ENCODE peak calls at places on chromosome 13, in nine cellular contexts. H, S, Q, C, N, V, W, U and Z are unnamed samples.

GRCh38 chr13:48975101-48975925 is at the start of gene FNDC3A:
- DNase-seq in H (peak), S (peak), Q (peak), C (peak), N (peak), V (peak), W (peak), U (peak), Z (peak)

GRCh38 chr13:41823486-41823885 is 137.4 kb downstream of the VWA8 start:
- DNase-seq in H (no peak), S (no peak), Q (no peak), C (no peak), N (no peak), V (no peak), W (no peak), U (no peak), Z (no peak)

GRCh38 chr13:44857061-44857460 is 132.2 kb downstream of the NUFIP1 start:
- DNase-seq in H (no peak), S (no peak), Q (no peak), C (no peak), N (no peak), V (no peak), W (no peak), U (no peak), Z (no peak)

GRCh38 chr13:95710313-95710712 is 33.4 kb downstream of the DNAJC3 start:
- DNase-seq in H (no peak), S (no peak), Q (no peak), C (no peak), N (no peak), V (no peak), W (no peak), U (peak), Z (no peak)

GRCh38 chr13:79802389-79803140 is 321.6 kb downstream of the NDFIP2 start:
- DNase-seq in H (no peak), S (no peak), Q (no peak), C (no peak), N (no peak), V (no peak), W (no peak), U (no peak), Z (no peak)

GRCh38 chr13:32409561-32410440 is 18.1 kb downstream of the N4BP2L1 start:
- DNase-seq in H (no peak), S (no peak), Q (no peak), C (peak), N (peak), V (peak), W (no peak), U (peak), Z (no peak)

GRCh38 chr13:108980237-108980636 is 350.8 kb downstream of the MYO16 start:
- DNase-seq in H (no peak), S (no peak), Q (no peak), C (no peak), N (no peak), V (no peak), W (no peak), U (no peak), Z (no peak)

GRCh38 chr13:70568571-70568970 is 460.3 kb upstream of the KLHL1 start:
- DNase-seq in H (no peak), S (peak), Q (no peak), C (no peak), N (no peak), V (no peak), W (no peak), U (peak), Z (no peak)

GRCh38 chr13:37138169-37138568 is 32.7 kb upstream of the CSNK1A1L start:
- DNase-seq in H (no peak), S (no peak), Q (no peak), C (no peak), N (no peak), V (no peak), W (no peak), U (no peak), Z (no peak)

GRCh38 chr13:32267836-32268439 is 47.2 kb downstream of the ZAR1L start:
- DNase-seq in H (no peak), S (no peak), Q (peak), C (no peak), N (no peak), V (no peak), W (peak), U (no peak), Z (peak)

GRCh38 chr13:95471960-95472359 is 80.6 kb upstream of the CLDN10 start:
- DNase-seq in H (no peak), S (no peak), Q (no peak), C (no peak), N (no peak), V (no peak), W (no peak), U (no peak), Z (no peak)

GRCh38 chr13:19601749-19602725 is 31.4 kb upstream of the MPHOSPH8 start:
- DNase-seq in H (no peak), S (peak), Q (no peak), C (no peak), N (peak), V (no peak), W (no peak), U (peak), Z (peak)

GRCh38 chr13:36673352-36673751 is 468 bp upstream of the SERTM1 start:
- DNase-seq in H (no peak), S (no peak), Q (no peak), C (no peak), N (no peak), V (no peak), W (no peak), U (no peak), Z (no peak)

GRCh38 chr13:37143901-37144300 is 38.4 kb upstream of the CSNK1A1L start:
- DNase-seq in H (no peak), S (no peak), Q (no peak), C (no peak), N (no peak), V (no peak), W (no peak), U (peak), Z (no peak)

GRCh38 chr13:108835082-108835481 is 205.7 kb downstream of the MYO16 start:
- DNase-seq in H (no peak), S (no peak), Q (no peak), C (no peak), N (no peak), V (no peak), W (no peak), U (no peak), Z (no peak)

GRCh38 chr13:30850204-30850866 is 55.7 kb upstream of the MEDAG start:
- DNase-seq in H (no peak), S (no peak), Q (no peak), C (no peak), N (no peak), V (no peak), W (no peak), U (no peak), Z (no peak)

GRCh38 chr13:29920018-29920643 is 69.7 kb upstream of the UBL3 start:
- DNase-seq in H (no peak), S (no peak), Q (no peak), C (no peak), N (no peak), V (no peak), W (no peak), U (no peak), Z (no peak)

GRCh38 chr13:60329221-60329983 is 67.6 kb upstream of the TDRD3 start:
- DNase-seq in H (peak), S (no peak), Q (no peak), C (no peak), N (no peak), V (no peak), W (peak), U (peak), Z (no peak)

GRCh38 chr13:32175943-32176342 is 139.2 kb downstream of the ZAR1L start:
- DNase-seq in H (no peak), S (no peak), Q (no peak), C (no peak), N (no peak), V (no peak), W (no peak), U (no peak), Z (no peak)

GRCh38 chr13:79830426-79830825 is 349.5 kb downstream of the NDFIP2 start:
- DNase-seq in H (no peak), S (no peak), Q (no peak), C (no peak), N (no peak), V (no peak), W (no peak), U (no peak), Z (no peak)

GRCh38 chr13:38814331-38814730 is 127.5 kb downstream of the FREM2 start:
- DNase-seq in H (no peak), S (no peak), Q (no peak), C (no peak), N (no peak), V (no peak), W (no peak), U (no peak), Z (no peak)

GRCh38 chr13:26498524-26499208 is 58.8 kb upstream of the WASF3 start:
- DNase-seq in H (no peak), S (no peak), Q (no peak), C (no peak), N (no peak), V (no peak), W (no peak), U (peak), Z (no peak)

GRCh38 chr13:26500618-26501320 is 56.7 kb upstream of the WASF3 start:
- DNase-seq in H (no peak), S (no peak), Q (no peak), C (no peak), N (no peak), V (no peak), W (peak), U (no peak), Z (no peak)

GRCh38 chr13:26499209-26499601 is 58.3 kb upstream of the WASF3 start:
- DNase-seq in H (no peak), S (no peak), Q (no peak), C (no peak), N (no peak), V (no peak), W (no peak), U (no peak), Z (no peak)

GRCh38 chr13:26503826-26504594 is 53.5 kb upstream of the WASF3 start:
- DNase-seq in H (no peak), S (no peak), Q (no peak), C (no peak), N (no peak), V (no peak), W (no peak), U (no peak), Z (no peak)

GRCh38 chr13:26502826-26503225 is 54.7 kb upstream of the WASF3 start:
- DNase-seq in H (no peak), S (no peak), Q (no peak), C (peak), N (no peak), V (no peak), W (no peak), U (peak), Z (no peak)
- TF ChIP-seq CTCF in H (no peak), S (no peak), Q (no peak), C (no peak), N (peak), V (no peak), W (no peak), U (peak), Z (no peak)

GRCh38 chr13:110371550-110372465 is 64.7 kb downstream of the COL4A2 start:
- DNase-seq in H (no peak), S (no peak), Q (no peak), C (no peak), N (no peak), V (no peak), W (no peak), U (peak), Z (no peak)
- H3K27ac ChIP-seq in H (no peak), S (peak), Q (no peak), C (peak), N (peak), V (peak), W (no peak), U (no peak), Z (no peak)

DNA sequence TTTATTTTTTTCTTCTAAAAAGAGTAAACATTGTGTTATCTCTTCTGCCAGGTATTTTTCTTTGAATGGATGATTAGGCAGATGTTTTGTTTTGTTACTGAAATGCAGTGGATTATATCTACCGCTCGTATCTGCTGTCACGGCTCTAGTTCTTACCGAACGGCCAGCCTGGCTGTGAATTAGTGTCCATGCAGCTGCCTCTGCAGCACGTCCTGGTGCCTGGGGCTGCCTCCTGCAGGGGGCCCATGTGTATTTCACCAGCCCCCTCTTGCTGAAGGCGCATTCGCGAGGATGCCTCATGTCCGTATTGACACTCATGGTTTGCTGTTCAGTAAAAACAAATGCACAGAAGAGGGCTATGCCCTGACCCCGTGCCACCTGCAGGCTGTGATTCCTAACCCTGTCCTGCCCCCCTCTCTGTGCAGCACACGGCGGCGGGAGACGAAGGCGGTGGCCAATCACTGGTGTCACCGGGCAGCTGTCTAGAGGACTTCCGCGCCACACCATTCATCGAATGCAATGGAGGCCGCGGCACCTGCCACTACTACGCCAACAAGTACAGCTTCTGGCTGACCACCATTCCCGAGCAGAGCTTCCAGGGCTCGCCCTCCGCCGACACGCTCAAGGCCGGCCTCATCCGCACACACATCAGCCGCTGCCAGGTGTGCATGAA is 49.9 kb downstream of the RAB20 start:
- DNase-seq in H (no peak), S (no peak), Q (no peak), C (no peak), N (no peak), V (peak), W (no peak), U (no peak), Z (no peak)
- TF ChIP-seq CTCF in H (no peak), S (no peak), Q (no peak), C (no peak), N (no peak), V (no peak), W (no peak), U (no peak), Z (no peak)

GRCh38 chr13:52160053-52160452 is 656 bp upstream of the NEK3 start:
- DNase-seq in H (no peak), S (no peak), Q (no peak), C (no peak), N (no peak), V (no peak), W (no peak), U (no peak), Z (no peak)
- H3K27ac ChIP-seq in H (no peak), S (no peak), Q (no peak), C (no peak), N (peak), V (peak), W (no peak), U (no peak), Z (no peak)

GRCh38 chr13:61884830-61885229 is 469.2 kb upstream of the PCDH20 start:
- DNase-seq in H (no peak), S (no peak), Q (no peak), C (no peak), N (no peak), V (no peak), W (no peak), U (no peak), Z (no peak)

GRCh38 chr13:61874970-61875579 is 459.4 kb upstream of the PCDH20 start:
- DNase-seq in H (no peak), S (no peak), Q (no peak), C (no peak), N (no peak), V (no peak), W (no peak), U (no peak), Z (no peak)

GRCh38 chr13:61880576-61881283 is 465.1 kb upstream of the PCDH20 start:
- DNase-seq in H (no peak), S (no peak), Q (no peak), C (no peak), N (no peak), V (no peak), W (peak), U (peak), Z (no peak)
- TF ChIP-seq CTCF in H (peak), S (peak), Q (no peak), C (no peak), N (peak), V (no peak), W (peak), U (peak), Z (no peak)

DNA sequence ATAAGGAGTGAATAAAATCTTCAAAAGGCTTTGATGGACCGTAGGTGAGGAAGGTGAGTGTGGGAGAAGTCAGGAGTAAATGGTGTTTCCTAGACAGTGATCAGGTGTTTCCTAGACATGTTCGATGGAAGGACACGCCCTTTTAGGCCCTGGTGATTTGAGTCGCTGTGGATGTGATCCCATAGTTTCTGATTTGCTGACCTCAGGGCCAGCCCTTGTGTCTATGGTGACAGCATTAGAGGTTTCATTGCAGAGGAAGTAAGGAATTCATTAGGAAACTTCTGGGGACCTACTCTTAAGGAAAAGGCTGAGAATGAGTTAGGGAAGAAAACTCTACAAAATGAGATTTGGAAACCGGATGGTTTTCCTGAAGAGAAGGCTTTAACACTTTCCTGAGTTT is 31.5 kb upstream of the RNF113B start:
- DNase-seq in H (no peak), S (no peak), Q (no peak), C (no peak), N (no peak), V (no peak), W (no peak), U (no peak), Z (no peak)
- H3K27ac ChIP-seq in H (no peak), S (no peak), Q (no peak), C (no peak), N (no peak), V (peak), W (no peak), U (peak), Z (no peak)

GRCh38 chr13:102724923-102725322 is 30.1 kb upstream of the METTL21C start:
- DNase-seq in H (no peak), S (peak), Q (no peak), C (no peak), N (no peak), V (no peak), W (no peak), U (peak), Z (no peak)
- TF ChIP-seq CTCF in H (peak), S (peak), Q (no peak), C (peak), N (peak), V (peak), W (peak), U (peak), Z (no peak)

DNA sequence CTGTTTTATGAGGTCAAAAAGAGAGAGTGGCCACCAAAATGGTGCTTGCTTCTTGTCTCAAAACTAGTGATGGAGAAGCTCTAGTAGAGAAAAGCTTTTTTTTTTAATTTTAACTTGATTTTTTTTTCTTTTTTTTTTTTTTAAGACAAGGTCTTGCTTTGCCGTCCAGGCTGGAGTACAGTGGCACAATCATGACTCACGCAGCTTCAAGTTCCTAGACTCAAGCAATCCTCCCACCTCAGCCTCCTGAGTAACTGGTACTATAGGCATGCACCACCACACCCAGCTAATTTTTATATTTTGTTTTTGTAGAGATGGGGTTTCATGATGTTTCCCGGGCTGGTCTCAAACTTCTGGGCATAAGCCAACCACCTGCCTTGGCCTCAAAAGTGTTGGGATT is 279.0 kb downstream of the TBC1D4 start:
- DNase-seq in H (no peak), S (no peak), Q (no peak), C (no peak), N (no peak), V (no peak), W (no peak), U (no peak), Z (no peak)
- H3K27ac ChIP-seq in H (no peak), S (no peak), Q (no peak), C (no peak), N (no peak), V (no peak), W (no peak), U (no peak), Z (no peak)

DNA sequence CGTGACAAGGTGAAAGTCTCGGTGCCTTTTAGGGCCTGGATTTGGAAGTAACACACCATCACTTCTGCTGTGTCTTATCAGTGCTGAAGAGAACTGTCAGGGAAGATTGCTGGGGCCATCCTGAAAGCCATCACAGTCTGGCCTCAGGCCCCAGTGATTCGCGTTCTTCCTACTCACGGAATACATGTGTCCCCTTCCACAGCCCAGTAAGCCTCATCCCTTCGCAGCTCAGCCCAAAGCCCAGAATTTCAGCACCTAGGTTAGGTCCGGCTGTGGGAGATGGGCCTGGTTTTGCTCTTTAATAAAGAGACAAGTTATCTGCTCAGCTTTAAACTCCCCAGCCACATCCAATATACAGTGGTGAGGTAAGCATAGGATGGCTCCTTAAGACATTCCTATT is 113.0 kb upstream of the SPACA7 start:
- DNase-seq in H (no peak), S (no peak), Q (no peak), C (no peak), N (no peak), V (no peak), W (no peak), U (no peak), Z (no peak)
- TF ChIP-seq CTCF in H (no peak), S (no peak), Q (no peak), C (no peak), N (no peak), V (no peak), W (no peak), U (no peak), Z (no peak)